ENCODE peak calls at places on chromosome X, in nine cellular contexts. Q, P, C, S, T, I, V, Y and K are unnamed samples.

GRCh38 chrX:130826249-130826648 is 76.8 kb downstream of the ENOX2 start:
- DNase-seq in Q (no peak), T (no peak), V (no peak), I (no peak), S (no peak), P (no peak), Y (no peak), C (no peak), K (no peak)

GRCh38 chrX:2829469-2830246 is 928 bp downstream of the GYG2 start:
- DNase-seq in C (no peak), S (no peak), V (no peak), Q (no peak), P (no peak), I (no peak), T (no peak), Y (no peak), K (no peak)

GRCh38 chrX:118345045-118345400 is 883 bp upstream of the WDR44 start:
- DNase-seq in V (no peak), I (no peak), P (no peak), C (no peak), Y (no peak), S (no peak), T (no peak), Q (no peak), K (no peak)

GRCh38 chrX:15418041-15418706 is 34.0 kb upstream of the VEGFD start:
- DNase-seq in S (no peak), Y (peak; percentile 84), T (peak; percentile 70), I (no peak), V (no peak), C (no peak), Q (peak; percentile 15), P (no peak), K (no peak)

GRCh38 chrX:55014897-55015299 is 14.7 kb downstream of the APEX2 start:
- DNase-seq in S (no peak), V (no peak), P (no peak), I (no peak), Q (no peak), T (no peak), C (no peak), Y (no peak), K (no peak)

GRCh38 chrX:47523297-47523696 is 37.7 kb upstream of the ARAF start:
- DNase-seq in S (peak; percentile 85), Q (peak; percentile 71), C (peak; percentile 83), V (peak; percentile 81), P (peak; percentile 96), I (peak; percentile 82), Y (peak; percentile 66), T (peak; percentile 52), K (no peak)

GRCh38 chrX:34656467-34656841 is 631 bp downstream of the TMEM47 start:
- DNase-seq in P (no peak), V (no peak), T (no peak), Q (no peak), C (no peak), I (no peak), Y (no peak), S (no peak), K (peak; percentile 92)

GRCh38 chrX:18899796-18900380 is 84.0 kb downstream of the PHKA2 start:
- DNase-seq in Y (no peak), I (peak; percentile 10), V (no peak), S (no peak), Q (peak; percentile 10), C (no peak), P (peak; percentile 68), T (no peak), K (no peak)

GRCh38 chrX:71911023-71911730 is 532 bp downstream of the NHSL2 start:
- DNase-seq in Y (no peak), Q (no peak), T (no peak), S (no peak), P (no peak), C (no peak), V (peak; percentile 26), I (no peak), K (no peak)

GRCh38 chrX:75746891-75747639 is 38.0 kb downstream of the MAGEE2 start:
- DNase-seq in I (peak; percentile 24), S (peak; percentile 25), C (peak; percentile 32), V (peak; percentile 48), P (peak; percentile 85), T (peak; percentile 0), Y (peak; percentile 15), Q (peak; percentile 10), K (no peak)

GRCh38 chrX:24241822-24242648 is 71.8 kb downstream of the SUPT20HL2 start:
- DNase-seq in Q (peak; percentile 54), S (no peak), V (peak; percentile 14), P (no peak), Y (peak; percentile 18), T (no peak), C (no peak), I (peak; percentile 57), K (no peak)

GRCh38 chrX:72307646-72308051 is 1.9 kb upstream of the CITED1 start:
- DNase-seq in V (peak; percentile 2), T (no peak), S (no peak), Y (no peak), C (no peak), I (no peak), P (no peak), Q (no peak), K (no peak)

GRCh38 chrX:37818031-37818430 is 29.3 kb downstream of the DYNLT3 start:
- DNase-seq in Q (no peak), P (no peak), T (no peak), V (no peak), S (no peak), Y (no peak), I (no peak), C (no peak), K (no peak)

GRCh38 chrX:17438221-17438620 is 63.2 kb downstream of the NHS start:
- DNase-seq in S (no peak), V (no peak), Y (no peak), C (no peak), I (no peak), P (no peak), T (no peak), Q (no peak), K (no peak)

GRCh38 chrX:154327026-154327820 is 31.6 kb downstream of the TKTL1 start:
- DNase-seq in V (peak; percentile 41), C (no peak), I (no peak), P (no peak), Q (peak; percentile 18), S (no peak), Y (peak; percentile 74), T (peak; percentile 26), K (no peak)

GRCh38 chrX:124001581-124001980 is 40.1 kb downstream of the STAG2 start:
- DNase-seq in C (no peak), T (no peak), P (no peak), S (no peak), I (no peak), Y (no peak), Q (no peak), V (no peak), K (no peak)

GRCh38 chrX:25343060-25343459 is 327.3 kb upstream of the ARX start:
- DNase-seq in V (no peak), Y (no peak), Q (no peak), P (no peak), T (no peak), I (no peak), C (no peak), S (no peak), K (no peak)

GRCh38 chrX:25017667-25018247 is 2.0 kb upstream of the ARX start:
- DNase-seq in Y (no peak), I (no peak), S (no peak), T (no peak), C (no peak), Q (no peak), V (no peak), P (no peak), K (no peak)

GRCh38 chrX:47573334-47574095 is 8.7 kb upstream of the TIMP1 start:
- DNase-seq in S (no peak), T (no peak), V (no peak), P (no peak), I (peak; percentile 84), C (no peak), Y (peak; percentile 70), Q (peak; percentile 39), K (no peak)

DNA sequence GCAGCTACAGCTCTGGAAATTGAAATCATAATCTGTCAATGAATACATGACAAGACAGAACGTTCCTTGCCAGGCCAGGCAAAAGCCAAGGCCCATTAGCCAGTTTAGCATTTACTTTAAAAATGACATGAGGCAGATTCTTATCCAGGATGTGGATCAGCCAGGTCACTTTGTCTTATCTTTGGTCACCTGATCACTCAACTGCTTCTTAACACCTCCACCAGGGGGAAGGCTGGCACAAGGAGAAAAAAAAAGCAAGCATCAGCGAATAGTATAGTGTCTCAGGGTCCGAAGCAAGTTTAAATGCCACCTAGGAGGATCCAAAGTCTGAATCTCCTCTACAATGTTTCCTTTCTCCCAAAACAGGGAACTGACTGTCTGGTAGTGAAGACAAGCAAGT is 18.8 kb downstream of the ATP1B4 start:
- DNase-seq in S (no peak), I (no peak), V (peak; percentile 11), T (no peak), P (no peak), Q (peak; percentile 27), C (no peak), Y (peak; percentile 3), K (no peak)
- TF ChIP-seq CTCF in S (peak; percentile 42), I (peak; percentile 6), V (peak; percentile 33), T (peak; percentile 55), P (peak; percentile 39), Q (peak; percentile 18), C (no peak), Y (peak; percentile 28), K (peak; percentile 60)

DNA sequence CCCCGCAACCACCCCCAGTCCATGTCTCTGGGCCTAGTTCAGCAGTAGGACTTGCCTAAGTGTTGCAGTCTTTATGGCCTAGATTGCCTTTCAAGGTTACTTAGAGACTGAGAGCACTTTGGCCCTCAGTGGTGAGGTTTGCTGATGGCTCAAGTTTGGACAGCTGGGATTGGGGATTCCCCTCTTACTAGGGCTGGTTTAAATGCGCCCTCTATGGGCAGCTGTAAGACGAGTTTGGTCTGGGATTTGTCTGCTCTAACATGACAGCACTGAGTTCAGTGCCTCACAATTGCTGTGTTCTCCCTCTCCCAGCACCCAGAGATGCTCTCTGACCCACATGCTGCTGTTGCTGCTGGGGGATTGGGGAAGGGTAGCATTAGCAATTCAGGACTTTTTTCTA is 23.1 kb downstream of the DACH2 start:
- DNase-seq in I (peak; percentile 7), Y (peak; percentile 18), S (no peak), Q (peak; percentile 70), T (peak; percentile 30), V (peak; percentile 16), P (no peak), C (no peak), K (peak; percentile 33)
- TF ChIP-seq CTCF in I (no peak), Y (peak; percentile 28), S (no peak), Q (peak; percentile 40), T (peak; percentile 67), V (no peak), P (no peak), C (no peak), K (peak; percentile 63)

DNA sequence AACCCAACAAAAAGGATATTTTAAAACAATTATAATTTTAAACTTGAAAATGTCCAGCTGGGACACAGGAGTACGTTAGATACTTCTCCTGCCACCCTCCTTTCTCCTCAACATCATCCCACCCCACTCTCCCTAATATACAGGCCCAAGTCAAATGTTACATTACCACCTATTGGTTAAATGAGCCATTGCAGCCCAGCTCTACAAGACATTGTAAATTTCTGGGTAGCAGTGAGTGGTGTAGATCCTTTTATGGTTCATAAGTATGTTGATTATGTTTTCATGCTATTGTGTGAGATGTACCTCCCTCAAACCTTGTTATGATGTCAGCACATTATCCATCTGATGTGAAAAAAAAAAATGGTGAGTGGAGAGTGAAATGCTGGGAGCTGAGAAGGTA is 187.1 kb upstream of the BCOR start:
- DNase-seq in C (no peak), S (no peak), V (no peak), T (no peak), Y (no peak), I (no peak), P (no peak), Q (no peak), K (no peak)
- TF ChIP-seq CTCF in C (no peak), S (no peak), V (no peak), T (no peak), Y (no peak), I (no peak), P (no peak), Q (no peak), K (no peak)

GRCh38 chrX:68822641-68823410 is 6.0 kb upstream of the EFNB1 start:
- DNase-seq in V (peak; percentile 28), T (peak; percentile 36), Y (peak; percentile 48), C (no peak), P (no peak), S (peak; percentile 23), Q (peak; percentile 66), I (peak; percentile 81), K (peak; percentile 55)
- TF ChIP-seq CTCF in V (peak; percentile 44), T (peak; percentile 70), Y (peak; percentile 69), C (peak; percentile 36), P (peak; percentile 55), S (peak; percentile 46), Q (peak; percentile 70), I (peak; percentile 65), K (peak; percentile 80)